ENCODE peak calls at places on chromosome 9, in five cellular contexts. U is astrocyte, B is fibroblast of lung, S is cardiac muscle cell, E is GM12878. C is an unnamed sample.

GRCh38 chr9:110700953-110701352 is 32.4 kb downstream of the MUSK start:
- DNase-seq in U (peak; percentile 57), B (peak; percentile 69), S (peak; percentile 25), E (no peak), C (no peak)

GRCh38 chr9:14766299-14766698 is 43.8 kb upstream of the CER1 start:
- DNase-seq in U (peak; percentile 11), B (peak; percentile 11), S (no peak), E (no peak), C (no peak)

GRCh38 chr9:70261131-70261870 is 2.5 kb downstream of the SMC5 start:
- DNase-seq in U (peak; percentile 9), B (peak; percentile 19), S (no peak), E (no peak), C (no peak)

GRCh38 chr9:28134577-28134976 is 561.3 kb upstream of the C9orf72 start:
- DNase-seq in U (no peak), B (no peak), S (no peak), E (no peak), C (no peak)

GRCh38 chr9:4020038-4020746 is 279.7 kb downstream of the GLIS3 start:
- DNase-seq in U (peak; percentile 26), B (peak; percentile 46), S (no peak), E (no peak), C (no peak)

GRCh38 chr9:89814340-89815040 is 209.7 kb downstream of the GADD45G start:
- DNase-seq in U (peak; percentile 59), B (peak; percentile 74), S (peak; percentile 27), E (no peak), C (peak; percentile 67)

GRCh38 chr9:137077010-137077747 is at the start of gene UAP1L1:
- DNase-seq in U (peak; percentile 34), B (peak; percentile 57), S (peak; percentile 65), E (no peak), C (peak; percentile 85)

GRCh38 chr9:36905101-36906066 is 128.7 kb downstream of the PAX5 start:
- DNase-seq in U (no peak), B (no peak), S (no peak), E (no peak), C (no peak)

GRCh38 chr9:104300125-104300524 is 203.9 kb upstream of the OR13F1 start:
- DNase-seq in U (no peak), B (no peak), S (no peak), E (no peak), C (no peak)

GRCh38 chr9:14752271-14752670 is 29.7 kb upstream of the CER1 start:
- DNase-seq in U (no peak), B (no peak), S (peak; percentile 43), E (no peak), C (peak; percentile 79)

GRCh38 chr9:97768731-97769130 is 71.6 kb upstream of the XPA start:
- DNase-seq in U (peak; percentile 61), B (peak; percentile 64), S (peak; percentile 24), E (no peak), C (no peak)

GRCh38 chr9:81669011-81669739 is 20.2 kb downstream of the TLE1 start:
- DNase-seq in U (peak; percentile 82), B (peak; percentile 82), S (no peak), E (no peak), C (no peak)

GRCh38 chr9:33939924-33940874 is 108.5 kb downstream of the UBAP2 start:
- DNase-seq in U (no peak), B (no peak), S (peak; percentile 24), E (no peak), C (no peak)

DNA sequence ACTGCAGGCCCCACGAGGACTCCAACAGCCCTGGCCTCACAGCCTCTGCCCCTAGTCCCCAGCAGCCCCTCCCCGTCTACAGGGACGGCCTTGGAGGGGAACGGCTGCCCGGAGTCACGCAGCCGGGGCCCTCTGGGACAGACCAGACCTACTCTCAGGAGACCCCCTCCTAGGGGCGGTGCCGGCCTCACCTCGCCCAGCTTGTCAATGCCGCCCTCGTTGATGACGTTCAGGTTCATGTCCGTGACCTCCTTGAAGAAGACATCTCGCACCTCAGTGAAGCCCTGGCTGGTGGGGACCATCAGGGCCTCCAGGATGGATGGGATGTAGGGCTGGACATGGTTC is 58.6 kb downstream of the LRSAM1 start:
- DNase-seq in U (no peak), B (no peak), S (no peak), E (no peak), C (no peak)
- H3K27ac ChIP-seq in U (no peak overlapping the region), B (peak overlapping the region; percentile 1), S (peak overlapping the region; percentile 62), E (no peak overlapping the region), C (no peak overlapping the region)

GRCh38 chr9:126860757-126861466 is 473 bp downstream of the ZBTB34 start:
- DNase-seq in U (no peak), B (peak; percentile 12), S (peak; percentile 15), E (no peak), C (peak; percentile 52)

GRCh38 chr9:126860077-126860756 is at the start of gene ZBTB34:
- DNase-seq in U (no peak), B (peak; percentile 44), S (peak; percentile 58), E (no peak), C (peak; percentile 67)

GRCh38 chr9:126861707-126862460 is 1.4 kb downstream of the ZBTB34 start:
- DNase-seq in U (no peak), B (no peak), S (peak; percentile 70), E (no peak), C (no peak)

GRCh38 chr9:126864771-126865170 is 4.3 kb downstream of the ZBTB34 start:
- DNase-seq in U (no peak), B (no peak), S (no peak), E (no peak), C (peak; percentile 64)

GRCh38 chr9:126862461-126862830 is 2.0 kb downstream of the ZBTB34 start:
- DNase-seq in U (no peak), B (no peak), S (no peak), E (no peak), C (no peak)
- H3K4me3 ChIP-seq in U (no peak overlapping the region), B (peak overlapping the region; percentile 90), S (peak overlapping the region; percentile 3), E (peak overlapping the region; percentile 83), C (no peak overlapping the region)

GRCh38 chr9:115042781-115043509 is 75.0 kb downstream of the TNC start:
- DNase-seq in U (peak; percentile 82), B (peak; percentile 85), S (peak; percentile 25), E (peak; percentile 5), C (no peak)

GRCh38 chr9:115036691-115037090 is 81.3 kb downstream of the TNC start:
- DNase-seq in U (no peak), B (no peak), S (no peak), E (no peak), C (no peak)

GRCh38 chr9:115035872-115036612 is 81.9 kb downstream of the TNC start:
- DNase-seq in U (peak; percentile 99), B (peak; percentile 99), S (peak; percentile 71), E (peak; percentile 77), C (no peak)

GRCh38 chr9:115038138-115038537 is 79.8 kb downstream of the TNC start:
- DNase-seq in U (no peak), B (peak; percentile 41), S (no peak), E (no peak), C (no peak)

GRCh38 chr9:115039686-115040085 is 78.3 kb downstream of the TNC start:
- DNase-seq in U (no peak), B (no peak), S (no peak), E (no peak), C (no peak)
- H3K4me1 ChIP-seq in U (peaks cover 22% of the 10 kb centered on the region), B (peaks cover 4% of the 10 kb centered on the region), S (no peaks in the 10 kb centered on the region), E (peaks cover 20% of the 10 kb centered on the region), C (no peaks in the 10 kb centered on the region)

DNA sequence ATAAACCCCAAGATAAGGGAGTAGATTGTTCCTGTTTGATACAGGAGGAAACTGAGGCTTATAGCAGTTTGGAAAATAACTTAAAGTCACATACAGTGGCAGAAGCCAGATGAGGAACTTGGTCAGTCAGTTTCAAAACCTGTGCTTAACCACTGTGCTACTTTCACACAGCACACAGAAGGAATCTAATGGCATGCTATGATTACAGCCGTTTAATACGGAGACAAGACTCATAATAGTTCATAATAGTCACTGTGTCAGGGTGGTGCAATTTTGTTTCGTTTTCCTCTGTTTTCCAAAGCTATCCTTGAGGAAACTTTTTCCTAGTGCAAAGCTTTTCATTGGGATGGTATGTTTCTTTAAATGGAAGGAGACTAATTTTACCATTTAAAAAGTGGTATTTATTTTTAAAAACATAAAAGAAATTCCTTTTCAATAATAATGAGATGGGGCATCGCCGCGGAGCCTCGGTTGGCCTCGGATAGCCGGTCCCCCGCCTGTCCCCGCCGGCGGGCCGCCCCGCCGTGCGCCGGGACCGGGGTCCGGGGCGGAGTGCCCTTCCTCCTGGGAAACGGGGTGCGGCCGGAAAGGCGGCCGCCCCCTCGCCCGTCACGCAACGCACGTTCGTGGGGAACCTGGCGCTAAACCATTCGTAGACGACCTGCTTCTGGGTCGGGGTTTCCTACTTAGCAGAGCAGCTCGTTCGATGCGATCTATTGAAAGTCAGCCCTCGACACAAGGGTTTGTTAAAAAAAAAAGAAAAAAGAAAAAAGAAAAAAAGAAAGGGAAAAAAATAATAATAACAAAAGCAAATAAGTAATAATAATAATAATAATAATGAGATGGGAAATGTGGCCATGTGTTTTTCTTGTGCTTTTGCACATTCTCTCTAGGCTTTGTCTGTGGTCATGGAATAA is 112.6 kb downstream of the GCNT1 start:
- DNase-seq in U (no peak), B (peak; percentile 30), S (peak; percentile 54), E (peak; percentile 53), C (no peak)
- H3K27ac ChIP-seq in U (no peak overlapping the region), B (no peak overlapping the region), S (no peak overlapping the region), E (no peak overlapping the region), C (no peak overlapping the region)

GRCh38 chr9:93093449-93094293 is 2.3 kb upstream of the CARD19 start:
- DNase-seq in U (no peak), B (no peak), S (no peak), E (no peak), C (no peak)
- H3K4me3 ChIP-seq in U (no peak overlapping the region), B (no peak overlapping the region), S (no peak overlapping the region), E (peak overlapping the region; percentile 45), C (no peak overlapping the region)

GRCh38 chr9:130451509-130452388 is 7.0 kb downstream of the ASS1 start:
- DNase-seq in U (peak; percentile 89), B (peak; percentile 93), S (peak; percentile 99), E (no peak), C (peak; percentile 98)
- H3K4me1 ChIP-seq in U (peaks cover 14% of the 10 kb centered on the region), B (peaks cover 12% of the 10 kb centered on the region), S (peaks cover 26% of the 10 kb centered on the region), E (no peaks in the 10 kb centered on the region), C (peaks cover 50% of the 10 kb centered on the region)

DNA sequence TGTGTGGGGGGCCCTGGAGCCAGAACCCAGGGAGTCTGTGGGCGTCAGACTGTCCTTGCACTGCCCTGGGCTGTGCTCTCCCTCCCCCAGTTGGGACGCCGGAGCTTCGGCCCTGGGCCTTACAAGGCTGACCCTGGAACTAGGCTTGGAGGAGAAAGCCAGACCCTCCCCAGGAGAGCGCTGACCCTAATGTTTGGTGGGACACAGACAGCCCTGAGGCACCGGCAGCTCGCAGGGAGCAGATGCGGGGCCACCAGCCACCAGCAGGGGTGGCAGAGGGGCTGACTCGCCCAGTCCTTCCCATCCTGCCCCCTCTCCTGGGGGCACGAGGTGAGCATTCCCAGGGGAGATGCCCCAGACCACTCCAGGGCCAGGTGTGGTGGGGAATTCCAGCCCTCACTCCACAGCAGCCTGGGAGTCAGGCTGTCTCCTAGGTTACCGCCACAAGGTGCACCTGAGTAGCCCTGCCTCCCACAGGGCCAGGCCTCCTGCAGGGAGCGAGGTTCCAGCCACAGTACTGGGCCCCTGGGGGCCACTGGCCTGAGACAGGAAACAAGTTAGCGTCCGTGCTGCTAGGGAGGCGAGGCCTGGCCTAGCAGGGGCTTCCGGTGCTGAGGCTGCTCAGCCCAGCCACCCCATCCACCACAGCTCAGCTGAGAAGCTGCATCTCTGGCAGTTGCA is 134.6 kb downstream of the OLFM1 start:
- DNase-seq in U (no peak), B (no peak), S (no peak), E (no peak), C (no peak)
- H3K27ac ChIP-seq in U (no peak overlapping the region), B (no peak overlapping the region), S (no peak overlapping the region), E (no peak overlapping the region), C (no peak overlapping the region)

GRCh38 chr9:128902351-128903078 is 18.3 kb upstream of the PHYHD1 start:
- DNase-seq in U (no peak), B (no peak), S (no peak), E (no peak), C (no peak)
- H3K4me3 ChIP-seq in U (no peak overlapping the region), B (no peak overlapping the region), S (no peak overlapping the region), E (no peak overlapping the region), C (no peak overlapping the region)

C was measured in SJCRH30.